ENCODE peak calls at places on chromosomes 7 and 10, in ten cellular contexts. N, L, G, W, O, E, H, F, Z and X are unnamed samples. For H3K4me1, the result is how much of the 10 kb centered on the place peaks cover.

GRCh38 chr7:74625446-74625845 is 32.1 kb upstream of the GTF2I start:
- DNase-seq in N (no peak), L (peak), G (no peak), W (no peak), O (no peak), E (peak), H (no peak), F (no peak), Z (peak), X (peak)

GRCh38 chr10:74926791-74927585 is 100.6 kb downstream of the KAT6B start:
- DNase-seq in N (no peak), L (no peak), G (no peak), W (no peak), O (no peak), E (no peak), H (no peak), F (no peak), Z (no peak), X (no peak)

GRCh38 chr10:97332586-97333350 is 1.8 kb downstream of the FRAT2 start:
- DNase-seq in N (peak), L (peak), G (peak), W (peak), O (no peak), E (peak), H (no peak), F (peak), Z (peak), X (peak)

GRCh38 chr7:70042533-70042932 is 444.3 kb downstream of the AUTS2 start:
- DNase-seq in N (no peak), L (no peak), G (no peak), W (no peak), O (no peak), E (no peak), H (no peak), F (no peak), Z (no peak), X (no peak)

GRCh38 chr7:45882465-45882810 is 5.8 kb upstream of the IGFBP1 start:
- DNase-seq in N (no peak), L (no peak), G (no peak), W (no peak), O (no peak), E (no peak), H (no peak), F (no peak), Z (no peak), X (no peak)

GRCh38 chr7:135169141-135169935 is 1.2 kb downstream of the CYREN start:
- DNase-seq in N (no peak), L (peak), G (no peak), W (no peak), O (peak), E (peak), H (peak), F (peak), Z (no peak), X (no peak)

GRCh38 chr10:79003183-79004100 is 65.3 kb upstream of the ZMIZ1 start:
- DNase-seq in N (peak), L (no peak), G (no peak), W (no peak), O (no peak), E (no peak), H (no peak), F (no peak), Z (no peak), X (peak)

GRCh38 chr10:71527135-71527534 is 130.4 kb downstream of the CDH23 start:
- DNase-seq in N (no peak), L (no peak), G (no peak), W (no peak), O (no peak), E (no peak), H (no peak), F (peak), Z (peak), X (peak)

GRCh38 chr7:23009303-23009702 is 4.6 kb downstream of the HYCC1 start:
- DNase-seq in N (no peak), L (no peak), G (no peak), W (no peak), O (no peak), E (no peak), H (no peak), F (no peak), Z (no peak), X (no peak)

GRCh38 chr7:139657749-139658148 is 120.0 kb downstream of the HIPK2 start:
- DNase-seq in N (no peak), L (no peak), G (no peak), W (no peak), O (no peak), E (no peak), H (no peak), F (no peak), Z (no peak), X (no peak)

GRCh38 chr10:117442944-117443676 is 67.9 kb upstream of the PDZD8 start:
- DNase-seq in N (peak), L (peak), G (peak), W (peak), O (peak), E (peak), H (peak), F (peak), Z (peak), X (peak)

GRCh38 chr7:142711722-142712616 is 37.3 kb upstream of the PRSS1 start:
- DNase-seq in N (no peak), L (peak), G (no peak), W (no peak), O (peak), E (peak), H (peak), F (no peak), Z (peak), X (peak)

GRCh38 chr10:69883256-69883655 is 81.5 kb downstream of the COL13A1 start:
- DNase-seq in N (no peak), L (no peak), G (no peak), W (no peak), O (peak), E (no peak), H (no peak), F (no peak), Z (no peak), X (no peak)

GRCh38 chr7:132430863-132431822 is 145.1 kb downstream of the PLXNA4 start:
- DNase-seq in N (no peak), L (peak), G (peak), W (no peak), O (peak), E (peak), H (no peak), F (no peak), Z (peak), X (no peak)

GRCh38 chr10:124706462-124706857 is 37.7 kb downstream of the FAM53B start:
- DNase-seq in N (no peak), L (no peak), G (no peak), W (no peak), O (no peak), E (no peak), H (no peak), F (peak), Z (no peak), X (no peak)

GRCh38 chr7:104845541-104845940 is 168.5 kb upstream of the KMT2E start:
- DNase-seq in N (no peak), L (no peak), G (no peak), W (no peak), O (no peak), E (no peak), H (no peak), F (no peak), Z (no peak), X (no peak)

DNA sequence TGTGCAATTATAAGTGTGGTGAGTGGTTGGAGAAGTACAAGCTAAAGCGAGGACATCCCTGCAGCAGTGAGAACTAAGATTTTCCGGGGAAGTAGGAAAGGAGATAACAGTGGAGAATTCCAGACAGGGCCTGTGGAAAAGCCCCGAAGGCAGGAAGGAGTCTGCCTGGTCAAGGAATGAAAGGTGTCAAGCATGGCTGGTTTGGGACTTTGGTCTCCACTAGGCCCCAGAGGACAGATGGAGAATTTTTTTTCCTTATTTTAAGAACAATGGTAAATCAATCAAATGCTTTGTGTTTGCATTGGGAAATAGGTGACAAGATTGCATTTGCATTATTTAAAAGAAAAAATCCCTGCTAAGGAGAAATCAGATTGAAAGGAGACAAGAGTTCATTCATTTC is 3.2 kb upstream of the CEP55 start:
- DNase-seq in N (no peak), L (no peak), G (no peak), W (no peak), O (no peak), E (no peak), H (no peak), F (no peak), Z (no peak), X (no peak)
- H3K4me1 ChIP-seq in N (under half), L (under half), G (under half), W (under half), O (under half), E (under half), H (under half), F (under half), Z (under half), X (under half)

DNA sequence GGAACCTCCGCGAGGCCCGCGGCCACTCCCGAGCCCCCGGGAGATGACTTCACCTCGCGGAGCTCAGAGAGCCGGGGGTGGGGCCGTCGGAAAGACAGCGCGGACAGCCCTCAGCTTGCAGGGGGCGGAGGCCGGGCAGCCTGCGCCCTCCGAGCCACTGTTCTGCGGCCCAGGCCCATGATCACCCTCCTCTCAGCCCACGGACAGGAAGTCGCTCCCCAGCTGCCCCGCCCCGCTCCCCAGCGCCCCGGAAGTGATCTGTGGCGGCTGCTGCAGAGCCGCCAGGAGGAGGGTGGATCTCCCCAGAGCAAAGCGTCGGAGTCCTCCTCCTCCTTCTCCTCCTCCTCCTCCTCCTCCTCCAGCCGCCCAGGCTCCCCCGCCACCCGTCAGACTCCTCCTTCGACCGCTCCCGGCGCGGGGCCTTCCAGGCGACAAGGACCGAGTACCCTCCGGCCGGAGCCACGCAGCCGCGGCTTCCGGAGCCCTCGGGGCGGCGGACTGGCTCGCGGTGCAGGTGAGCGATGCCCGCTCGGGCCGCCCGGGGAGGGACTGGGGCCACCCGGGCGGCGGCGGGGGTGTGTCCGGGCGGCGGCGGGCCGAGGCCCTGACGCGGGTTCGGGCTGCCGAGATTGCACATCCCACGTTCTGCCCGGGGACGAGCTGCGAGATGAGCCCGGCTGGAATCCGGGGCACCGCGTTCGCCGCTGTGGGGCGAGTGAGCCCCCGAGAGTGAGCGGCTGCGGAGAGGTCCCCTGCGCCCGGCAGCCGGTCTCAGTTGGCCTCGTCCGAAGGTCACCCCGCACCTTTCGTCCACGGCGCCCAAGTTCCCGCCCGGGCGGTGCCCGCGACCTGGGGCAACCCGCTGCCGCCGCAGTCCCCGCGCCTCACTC is at the start of gene RALA:
- DNase-seq in N (peak), L (peak), G (peak), W (peak), O (peak), E (peak), H (peak), F (peak), Z (peak), X (peak)
- TF ChIP-seq POLR2A in N (no peak), L (peak), G (peak), W (peak), O (peak), E (peak), H (peak), F (peak), Z (peak), X (peak)

GRCh38 chr7:150963707-150964559 is 14.2 kb downstream of the KCNH2 start:
- DNase-seq in N (no peak), L (no peak), G (no peak), W (no peak), O (no peak), E (no peak), H (no peak), F (no peak), Z (no peak), X (no peak)

GRCh38 chr7:150962743-150963399 is 15.2 kb downstream of the KCNH2 start:
- DNase-seq in N (peak), L (peak), G (peak), W (no peak), O (peak), E (peak), H (no peak), F (peak), Z (peak), X (peak)

GRCh38 chr7:150966002-150966401 is 12.1 kb downstream of the KCNH2 start:
- DNase-seq in N (no peak), L (no peak), G (no peak), W (no peak), O (peak), E (peak), H (no peak), F (no peak), Z (no peak), X (no peak)

GRCh38 chr7:150965273-150965830 is 12.8 kb downstream of the KCNH2 start:
- DNase-seq in N (no peak), L (no peak), G (no peak), W (no peak), O (no peak), E (no peak), H (no peak), F (no peak), Z (no peak), X (no peak)

DNA sequence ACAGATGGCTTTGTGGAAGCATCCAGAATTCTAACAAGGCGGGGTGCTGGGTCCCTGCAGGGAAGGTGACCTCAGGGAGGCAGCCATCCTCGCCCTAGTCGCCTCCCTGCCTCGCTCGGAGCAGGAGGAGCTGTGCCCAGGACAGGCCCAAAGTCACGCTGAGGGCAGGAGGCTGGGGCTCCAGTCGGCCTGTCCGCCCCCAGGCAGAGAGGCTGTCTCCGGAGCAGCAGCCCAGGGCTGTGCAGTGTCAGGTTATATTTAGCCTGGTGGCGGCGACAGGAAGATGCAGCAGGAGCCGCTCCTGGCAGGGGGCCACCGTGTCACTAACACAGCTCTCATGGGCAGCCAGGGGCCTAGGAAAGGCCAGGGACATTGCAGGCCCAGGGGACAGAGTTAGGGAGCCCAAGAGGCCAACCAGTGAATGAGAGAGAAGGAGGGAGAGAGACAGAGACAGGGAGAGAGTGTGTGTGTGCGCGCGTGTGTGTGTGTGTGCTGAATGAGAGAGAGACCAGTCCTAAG is 13.5 kb downstream of the KCNH2 start:
- DNase-seq in N (peak), L (no peak), G (peak), W (no peak), O (peak), E (no peak), H (no peak), F (no peak), Z (peak), X (peak)
- H3K4me1 ChIP-seq in N (under half), L (under half), G (half or more), W (under half), O (under half), E (under half), H (under half), F (under half), Z (under half), X (half or more)

DNA sequence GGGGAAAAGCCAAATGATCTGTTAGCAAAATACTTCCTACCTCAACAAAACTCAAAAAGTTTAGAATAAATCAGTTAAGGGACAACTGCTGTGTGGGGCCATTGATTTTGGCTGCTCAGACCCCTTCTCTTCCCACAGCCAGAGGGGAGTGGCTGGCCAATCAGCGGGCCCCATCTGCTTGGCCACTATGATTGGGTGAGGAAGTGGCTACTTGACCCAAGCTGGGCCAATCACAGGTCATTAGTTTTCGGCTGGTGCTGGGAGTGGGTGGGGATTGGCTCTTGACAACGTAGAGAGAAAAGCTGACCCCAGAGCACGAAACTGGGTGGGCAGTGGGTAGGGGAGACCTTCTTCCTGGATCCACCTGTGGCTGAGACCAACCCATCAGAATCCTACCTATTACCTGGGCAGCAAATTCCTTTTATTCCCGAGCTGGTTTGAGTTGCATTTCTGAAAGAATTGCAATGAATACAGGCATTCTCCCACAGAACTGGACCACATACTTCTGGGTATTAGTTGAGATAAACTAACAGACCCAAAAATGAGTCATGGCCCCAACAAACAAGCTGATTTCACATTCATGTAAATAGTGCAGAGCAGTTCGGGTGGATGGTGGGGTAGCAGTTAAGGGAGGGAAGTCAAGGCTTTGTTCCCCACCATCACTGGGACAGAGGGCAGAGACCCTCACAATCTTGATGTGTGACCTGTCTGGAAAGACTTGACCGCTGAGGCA is 35.6 kb upstream of the HMX3 start:
- DNase-seq in N (no peak), L (peak), G (no peak), W (no peak), O (peak), E (no peak), H (no peak), F (no peak), Z (no peak), X (peak)
- TF ChIP-seq POLR2A in N (no peak), L (no peak), G (no peak), W (no peak), O (no peak), E (no peak), H (no peak), F (no peak), Z (no peak), X (no peak)